ENCODE peak calls at places on chromosomes 12 and 14, in nine cellular contexts. R is T-helper 9 cell; O is NCI-H510A treated with DMSO at 0.1 percent for 48 hours; I is activated naive CD8-positive, alpha-beta T cell treated with anti-CD3 and anti-CD28 coated beads for 36 hours; P is HEK293T; F is SK-N-MC; L is GM12865; Y is activated T-cell treated with anti-CD3 and anti-CD28 coated beads, Interleukin-2, amount 50 U/mL, for 72 hours; M is islet precursor cell. T is an unnamed sample.

GRCh38 chr14:75879031-75879430 is 102.8 kb downstream of the TGFB3 start:
- DNase-seq in R (no peak), O (no peak), I (no peak), P (no peak), F (peak; percentile 61), L (peak; percentile 16), Y (no peak), M (no peak), T (no peak)

GRCh38 chr14:99277534-99277933 is 5.5 kb upstream of the BCL11B start:
- DNase-seq in R (no peak), O (no peak), I (no peak), P (no peak), F (no peak), L (no peak), Y (no peak), M (no peak), T (no peak)

GRCh38 chr14:58299665-58300202 is 1.4 kb downstream of the ARID4A start:
- DNase-seq in R (no peak), O (no peak), I (no peak), P (peak; percentile 9), F (no peak), L (peak; percentile 13), Y (no peak), M (no peak), T (peak; percentile 5)

GRCh38 chr14:68464716-68465115 is 328.2 kb downstream of the ZFP36L1 start:
- DNase-seq in R (no peak), O (no peak), I (no peak), P (no peak), F (no peak), L (no peak), Y (no peak), M (no peak), T (no peak)

GRCh38 chr12:26121841-26122680 is 2.8 kb downstream of the BHLHE41 start:
- DNase-seq in R (no peak), O (no peak), I (no peak), P (peak; percentile 24), F (no peak), L (peak; percentile 46), Y (peak; percentile 53), M (peak; percentile 74), T (peak; percentile 44)

GRCh38 chr12:108849653-108850052 is 7.7 kb downstream of the SSH1 start:
- DNase-seq in R (no peak), O (no peak), I (no peak), P (no peak), F (no peak), L (no peak), Y (no peak), M (no peak), T (no peak)

GRCh38 chr14:22555573-22556011 is 33.4 kb downstream of the DAD1 start:
- DNase-seq in R (peak; percentile 55), O (no peak), I (peak; percentile 74), P (no peak), F (no peak), L (peak; percentile 66), Y (peak; percentile 78), M (no peak), T (no peak)

GRCh38 chr12:4553943-4554342 is 8.1 kb upstream of the DYRK4 start:
- DNase-seq in R (no peak), O (no peak), I (no peak), P (no peak), F (no peak), L (no peak), Y (no peak), M (no peak), T (no peak)

GRCh38 chr12:113194971-113195391 is 9.5 kb downstream of the RITA1 start:
- DNase-seq in R (no peak), O (no peak), I (no peak), P (no peak), F (no peak), L (no peak), Y (no peak), M (peak; percentile 70), T (no peak)

GRCh38 chr14:103451401-103451800 is 66.2 kb downstream of the MARK3 start:
- DNase-seq in R (no peak), O (no peak), I (no peak), P (no peak), F (no peak), L (no peak), Y (no peak), M (no peak), T (no peak)

GRCh38 chr12:55629058-55629841 is 7.4 kb upstream of the OR10P1 start:
- DNase-seq in R (no peak), O (no peak), I (peak; percentile 39), P (no peak), F (no peak), L (no peak), Y (peak; percentile 37), M (peak; percentile 32), T (no peak)

GRCh38 chr14:56271988-56272387 is 153.8 kb downstream of the PELI2 start:
- DNase-seq in R (no peak), O (no peak), I (no peak), P (no peak), F (no peak), L (no peak), Y (no peak), M (no peak), T (no peak)

GRCh38 chr14:75482366-75482765 is 39.9 kb upstream of the BATF start:
- DNase-seq in R (no peak), O (no peak), I (no peak), P (no peak), F (no peak), L (no peak), Y (no peak), M (no peak), T (no peak)

GRCh38 chr14:78143489-78144145 is 26.6 kb upstream of the NRXN3 start:
- DNase-seq in R (no peak), O (no peak), I (no peak), P (no peak), F (no peak), L (no peak), Y (peak; percentile 15), M (no peak), T (no peak)

GRCh38 chr12:19239616-19240234 is 110.2 kb downstream of the PLEKHA5 start:
- DNase-seq in R (no peak), O (no peak), I (no peak), P (no peak), F (no peak), L (no peak), Y (no peak), M (no peak), T (no peak)

GRCh38 chr12:89525002-89525823 is 617 bp upstream of the GALNT4 start:
- DNase-seq in R (peak; percentile 42), O (peak; percentile 26), I (peak; percentile 62), P (peak; percentile 21), F (no peak), L (peak; percentile 62), Y (peak; percentile 50), M (peak; percentile 82), T (peak; percentile 30)

GRCh38 chr12:111715242-111715641 is 29.4 kb downstream of the ACAD10 start:
- DNase-seq in R (no peak), O (no peak), I (no peak), P (no peak), F (no peak), L (no peak), Y (no peak), M (no peak), T (no peak)

GRCh38 chr12:104506691-104507401 is 50.1 kb downstream of the CHST11 start:
- DNase-seq in R (no peak), O (peak; percentile 97), I (no peak), P (no peak), F (no peak), L (no peak), Y (no peak), M (no peak), T (no peak)

GRCh38 chr14:20657216-20658211 is 16.0 kb upstream of the OR6S1 start:
- DNase-seq in R (no peak), O (no peak), I (peak; percentile 37), P (peak; percentile 76), F (no peak), L (peak; percentile 48), Y (peak; percentile 44), M (peak; percentile 88), T (peak; percentile 36)

GRCh38 chr14:50794063-50794645 is 36.8 kb downstream of the NIN start:
- DNase-seq in R (no peak), O (no peak), I (no peak), P (peak; percentile 16), F (no peak), L (peak; percentile 38), Y (no peak), M (no peak), T (no peak)

GRCh38 chr12:117679776-117680175 is 289.0 kb downstream of the KSR2 start:
- DNase-seq in R (no peak), O (no peak), I (no peak), P (no peak), F (no peak), L (no peak), Y (no peak), M (no peak), T (no peak)

GRCh38 chr14:57478050-57478449 is 15.6 kb downstream of the CCDC198 start:
- DNase-seq in R (no peak), O (no peak), I (no peak), P (no peak), F (no peak), L (no peak), Y (no peak), M (no peak), T (no peak)

GRCh38 chr12:47686645-47687240 is 19.1 kb downstream of the RPAP3 start:
- DNase-seq in R (no peak), O (peak; percentile 32), I (no peak), P (peak; percentile 36), F (peak; percentile 34), L (peak; percentile 35), Y (peak; percentile 28), M (no peak), T (peak; percentile 28)

GRCh38 chr12:94955193-94955592 is 48.3 kb downstream of the NDUFA12 start:
- DNase-seq in R (no peak), O (no peak), I (no peak), P (no peak), F (no peak), L (no peak), Y (no peak), M (peak; percentile 31), T (no peak)

T was measured in HuH-7.